ENCODE peak calls at places on chromosomes 7 and 10, in ten cellular contexts. Y, T, A, Z, Q, I, F, J, C and D are unnamed samples.

GRCh38 chr10:127200646-127201045 is 4.3 kb upstream of the INSYN2A start:
- DNase-seq in A (no peak), Y (no peak), T (no peak), J (no peak), Z (no peak), I (no peak), F (no peak), C (no peak), Q (no peak), D (no peak)

GRCh38 chr7:157502701-157503111 is 165.9 kb downstream of the DNAJB6 start:
- DNase-seq in T (no peak), F (peak; percentile 10), Y (no peak), Z (peak; percentile 88), C (no peak), J (peak; percentile 34), A (no peak), I (peak; percentile 28), Q (peak; percentile 72), D (no peak)

GRCh38 chr7:110204527-110204926 is 886.4 kb upstream of the LRRN3 start:
- DNase-seq in A (no peak), T (peak; percentile 11), C (no peak), Y (peak; percentile 19), Q (peak; percentile 22), J (no peak), Z (no peak), I (peak; percentile 56), F (no peak), D (no peak)

GRCh38 chr10:132785433-132786278 is at the start of gene NKX6-2:
- DNase-seq in T (peak; percentile 5), C (no peak), A (no peak), Z (no peak), I (no peak), Q (no peak), J (peak; percentile 8), Y (no peak), F (peak; percentile 13), D (no peak)

GRCh38 chr10:73576178-73576889 is 14.8 kb downstream of the USP54 start:
- DNase-seq in Z (no peak), F (peak; percentile 93), C (no peak), J (peak; percentile 94), A (no peak), I (peak; percentile 71), Y (no peak), T (peak; percentile 69), Q (peak; percentile 48), D (peak; percentile 76)

GRCh38 chr10:73095479-73096021 is 1.1 kb downstream of the P4HA1 start:
- DNase-seq in F (peak; percentile 91), J (peak; percentile 88), C (peak; percentile 26), T (peak; percentile 37), A (peak; percentile 42), Q (peak; percentile 84), Y (peak; percentile 19), Z (no peak), I (peak; percentile 71), D (peak; percentile 39)

GRCh38 chr7:156889089-156889488 is 3.9 kb downstream of the LMBR1 start:
- DNase-seq in T (peak; percentile 29), I (no peak), F (no peak), Z (no peak), Q (no peak), A (no peak), Y (no peak), C (no peak), J (no peak), D (no peak)

GRCh38 chr7:156157409-156158012 is 345.2 kb upstream of the SHH start:
- DNase-seq in Y (no peak), Q (no peak), Z (no peak), C (no peak), F (no peak), A (no peak), T (no peak), J (no peak), I (no peak), D (no peak)

GRCh38 chr10:102501201-102502028 is 1.1 kb downstream of the ACTR1A start:
- DNase-seq in I (no peak), A (no peak), J (no peak), F (no peak), Y (no peak), Z (no peak), C (no peak), Q (no peak), T (no peak), D (no peak)

GRCh38 chr10:102504179-102504975 is 605 bp downstream of the SUFU start:
- DNase-seq in A (peak; percentile 35), Y (peak; percentile 36), Q (no peak), J (no peak), F (peak; percentile 22), C (peak; percentile 37), T (peak; percentile 34), Z (peak; percentile 89), I (no peak), D (peak; percentile 21)

GRCh38 chr10:102503264-102504178 is at the start of gene SUFU:
- DNase-seq in J (peak; percentile 99), Q (peak; percentile 98), Z (peak; percentile 99), Y (peak; percentile 98), F (peak; percentile 100), A (peak; percentile 97), T (peak; percentile 99), I (peak; percentile 98), C (peak; percentile 96), D (peak; percentile 99)

GRCh38 chr10:102502029-102502336 is 529 bp downstream of the ACTR1A start:
- DNase-seq in Z (peak; percentile 98), Q (peak; percentile 99), C (peak; percentile 99), A (peak; percentile 100), F (peak; percentile 100), Y (peak; percentile 99), J (peak; percentile 100), T (peak; percentile 99), I (peak; percentile 100), D (peak; percentile 99)

DNA sequence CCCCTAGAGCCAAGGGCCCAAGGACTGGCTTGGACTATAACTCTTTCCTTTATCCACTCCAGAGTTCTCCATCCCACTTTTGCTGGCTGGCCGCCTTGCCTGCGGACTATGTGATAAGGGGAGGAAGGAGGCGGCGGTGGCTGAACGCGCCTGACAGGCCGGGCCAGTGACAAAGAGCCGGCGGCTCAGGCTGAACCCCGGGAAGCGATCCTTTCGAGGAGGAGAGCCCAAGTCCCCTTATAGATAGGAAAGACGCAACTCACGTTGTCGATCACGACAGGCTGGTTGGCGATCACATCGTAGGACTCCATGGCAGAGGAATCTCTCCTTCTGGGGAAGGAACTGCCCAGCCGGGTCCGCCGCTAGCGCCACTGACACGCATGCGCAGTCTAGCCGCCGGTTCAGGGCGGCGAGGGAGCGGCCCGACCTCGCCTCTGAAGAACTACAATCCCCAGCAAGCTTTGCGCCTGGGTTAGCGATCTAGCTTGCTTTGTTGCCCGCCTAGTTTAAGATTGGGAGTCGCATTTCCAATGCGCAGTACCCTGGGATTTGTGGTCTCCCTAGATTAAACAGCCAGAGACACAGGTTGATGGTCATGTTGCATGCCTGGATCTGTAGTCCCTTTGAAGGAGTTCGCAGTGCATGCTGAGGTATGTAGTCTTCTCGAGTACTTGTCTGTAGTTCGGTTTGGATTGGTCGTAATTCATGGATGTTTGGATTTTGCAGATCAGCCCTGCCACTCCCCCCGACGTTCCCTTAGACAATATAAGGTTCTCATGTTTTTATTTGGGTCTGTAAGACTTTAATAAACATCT is at the start of gene ACTR1A:
- DNase-seq in Q (peak; percentile 100), T (peak; percentile 100), C (peak; percentile 95), F (peak; percentile 100), A (peak; percentile 95), J (peak; percentile 100), Z (peak; percentile 98), Y (peak; percentile 97), I (peak; percentile 100), D (peak; percentile 99)
- TF ChIP-seq CTCF in Q (no peak), T (no peak), C (no peak), F (no peak), A (no peak), J (no peak), Z (no peak), Y (no peak), I (no peak), D (no peak)

DNA sequence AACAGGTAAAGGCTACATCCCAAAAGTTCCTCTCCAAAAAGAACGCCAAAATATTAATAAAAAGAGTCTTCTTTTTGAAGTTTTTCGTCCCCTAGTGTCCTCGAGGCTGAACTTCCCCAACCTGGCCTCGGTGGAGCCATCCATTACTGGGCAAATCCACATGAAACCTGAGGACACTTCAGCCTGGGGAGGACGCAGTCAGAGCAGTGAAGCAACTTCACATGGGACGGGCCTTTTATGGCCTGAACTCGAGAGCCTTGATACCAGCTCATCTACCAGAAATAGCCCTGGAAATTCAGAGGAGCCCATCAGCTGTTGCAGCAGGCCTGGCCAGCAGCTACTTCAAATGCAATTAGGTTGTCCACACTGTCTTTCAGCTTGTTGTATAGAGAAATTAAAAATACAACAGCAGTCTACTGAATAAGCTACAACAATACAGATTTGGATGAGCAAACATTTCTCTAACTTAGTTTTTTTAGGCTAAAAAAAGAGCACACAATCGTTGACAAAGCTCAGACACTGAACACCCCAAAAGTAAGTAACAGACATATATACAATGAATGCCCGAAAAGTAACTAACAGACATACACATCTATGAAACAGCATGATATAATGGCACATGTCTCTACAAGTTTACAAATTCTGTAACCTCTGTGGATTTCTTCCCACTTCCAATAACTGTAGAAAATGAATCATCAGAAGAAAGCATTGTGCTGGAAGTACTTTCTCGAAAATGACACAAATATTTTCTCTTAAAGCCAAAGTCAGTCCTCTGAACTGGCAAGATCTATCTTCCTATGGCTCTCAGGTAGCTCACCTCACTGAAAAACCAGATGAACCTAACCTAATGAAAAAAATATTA is at the start of gene SVIL:
- DNase-seq in J (peak; percentile 79), T (peak; percentile 87), I (peak; percentile 33), A (peak; percentile 72), Z (no peak), C (peak; percentile 41), Q (peak; percentile 92), F (peak; percentile 71), Y (no peak), D (peak; percentile 56)
- TF ChIP-seq CTCF in J (no peak), T (no peak), I (no peak), A (peak; percentile 26), Z (no peak), C (no peak), Q (peak; percentile 3), F (no peak), Y (no peak), D (no peak)

DNA sequence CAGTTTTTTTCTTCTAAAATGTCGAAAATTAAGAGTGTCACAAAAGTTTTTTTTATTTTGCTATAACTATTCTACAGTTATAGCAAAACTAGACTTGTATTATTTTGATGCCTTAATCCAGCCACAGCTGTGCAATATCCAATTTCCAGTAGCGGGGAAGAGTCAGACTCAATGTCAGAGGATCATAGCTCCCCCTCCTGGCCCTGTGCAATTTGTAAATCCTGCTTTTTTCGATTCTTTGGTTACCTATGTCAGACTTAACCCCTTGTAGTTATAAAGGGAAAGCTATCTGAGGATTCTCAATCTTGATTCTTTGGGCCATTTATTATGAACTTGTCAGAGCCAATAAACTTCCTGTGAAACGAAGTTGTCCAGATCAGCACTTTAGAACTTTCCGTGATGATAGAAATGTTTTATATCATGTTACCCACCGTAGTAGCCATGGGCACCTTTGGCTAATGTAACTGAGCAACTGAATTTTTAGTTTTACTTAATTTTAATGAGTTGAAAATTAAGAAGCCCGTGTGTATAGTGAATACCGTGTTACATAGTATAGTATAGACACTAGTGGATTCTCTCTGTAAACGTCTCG is 87.7 kb upstream of the PRKCQ start:
- DNase-seq in Z (no peak), C (no peak), T (peak; percentile 73), Q (peak; percentile 38), Y (no peak), I (no peak), F (peak; percentile 63), A (no peak), J (peak; percentile 67), D (no peak)
- TF ChIP-seq CTCF in Z (peak; percentile 32), C (no peak), T (peak; percentile 80), Q (peak; percentile 80), Y (peak; percentile 21), I (peak; percentile 75), F (peak; percentile 74), A (peak; percentile 64), J (peak; percentile 77), D (peak; percentile 15)

GRCh38 chr10:97640174-97640867 is at the start of gene PI4K2A:
- DNase-seq in T (peak; percentile 100), I (peak; percentile 99), C (peak; percentile 97), Y (peak; percentile 99), F (peak; percentile 100), Q (peak; percentile 100), J (peak; percentile 100), Z (peak; percentile 99), A (peak; percentile 99), D (peak; percentile 99)
- TF ChIP-seq CTCF in T (no peak), I (no peak), C (no peak), Y (no peak), F (no peak), Q (no peak), J (no peak), Z (no peak), A (no peak), D (no peak)